ENCODE peak calls at places on chromosome 9, in ten cellular contexts. O, Y, U, D, L, W, M, X, G and H are unnamed samples.

GRCh38 chr9:122051401-122052346 is 41.4 kb downstream of the TTLL11 start:
- DNase-seq in O (no peak), Y (no peak), U (no peak), D (peak), L (peak), W (peak), M (no peak), X (peak), G (no peak), H (no peak)

GRCh38 chr9:125476645-125477044 is 215.0 kb downstream of the GAPVD1 start:
- DNase-seq in O (no peak), Y (no peak), U (no peak), D (no peak), L (no peak), W (no peak), M (no peak), X (no peak), G (no peak), H (no peak)

GRCh38 chr9:71121275-71122168 is at the start of gene TRPM3:
- DNase-seq in O (no peak), Y (no peak), U (no peak), D (no peak), L (no peak), W (no peak), M (no peak), X (no peak), G (no peak), H (no peak)

GRCh38 chr9:95092321-95093072 is 225.0 kb downstream of the FANCC start:
- DNase-seq in O (no peak), Y (no peak), U (no peak), D (peak), L (peak), W (no peak), M (no peak), X (peak), G (no peak), H (peak)

GRCh38 chr9:92638621-92639101 is 31.3 kb downstream of the IPPK start:
- DNase-seq in O (no peak), Y (no peak), U (no peak), D (no peak), L (no peak), W (no peak), M (no peak), X (peak), G (no peak), H (no peak)

GRCh38 chr9:72038890-72039410 is 21.5 kb downstream of the C9orf57 start:
- DNase-seq in O (peak), Y (peak), U (peak), D (peak), L (peak), W (peak), M (peak), X (peak), G (peak), H (peak)

GRCh38 chr9:60545346-60546315 is 368.6 kb upstream of the SPATA31A5 start:
- DNase-seq in O (no peak), Y (no peak), U (no peak), D (no peak), L (no peak), W (no peak), M (no peak), X (no peak), G (no peak), H (no peak)

GRCh38 chr9:83041771-83042170 is 21.2 kb downstream of the RASEF start:
- DNase-seq in O (no peak), Y (no peak), U (no peak), D (peak), L (peak), W (no peak), M (no peak), X (no peak), G (no peak), H (no peak)

GRCh38 chr9:123997665-123998277 is 13.8 kb upstream of the LHX2 start:
- DNase-seq in O (peak), Y (no peak), U (no peak), D (peak), L (no peak), W (no peak), M (no peak), X (no peak), G (no peak), H (peak)

GRCh38 chr9:126112135-126112720 is 214.4 kb upstream of the MVB12B start:
- DNase-seq in O (no peak), Y (no peak), U (no peak), D (no peak), L (no peak), W (peak), M (no peak), X (no peak), G (no peak), H (no peak)

GRCh38 chr9:136173648-136174290 is 31.2 kb downstream of the LHX3 start:
- DNase-seq in O (no peak), Y (no peak), U (no peak), D (no peak), L (no peak), W (no peak), M (no peak), X (no peak), G (no peak), H (no peak)

GRCh38 chr9:37938121-37938906 is 34.4 kb upstream of the SLC25A51 start:
- DNase-seq in O (no peak), Y (no peak), U (no peak), D (peak), L (peak), W (no peak), M (no peak), X (peak), G (no peak), H (peak)

GRCh38 chr9:107137495-107138202 is 145.4 kb upstream of the RAD23B start:
- DNase-seq in O (no peak), Y (no peak), U (no peak), D (peak), L (peak), W (no peak), M (no peak), X (peak), G (no peak), H (no peak)

GRCh38 chr9:4793412-4794005 is 765 bp downstream of the RCL1 start:
- DNase-seq in O (no peak), Y (peak), U (no peak), D (no peak), L (peak), W (no peak), M (no peak), X (no peak), G (no peak), H (no peak)

GRCh38 chr9:90915693-90916092 is 114.1 kb downstream of the SYK start:
- DNase-seq in O (peak), Y (no peak), U (no peak), D (peak), L (peak), W (no peak), M (no peak), X (peak), G (no peak), H (no peak)

GRCh38 chr9:27523141-27523540 is 949 bp upstream of the IFNK start:
- DNase-seq in O (no peak), Y (no peak), U (no peak), D (no peak), L (no peak), W (no peak), M (no peak), X (no peak), G (no peak), H (no peak)

GRCh38 chr9:91771027-91771426 is 179.0 kb downstream of the ROR2 start:
- DNase-seq in O (no peak), Y (no peak), U (no peak), D (peak), L (peak), W (no peak), M (no peak), X (peak), G (no peak), H (peak)